ENCODE peak calls at places on chromosomes 4 and X, in nine cellular contexts. One of them, this sample, is unnamed.

GRCh38 chrX:153633048-153633447 is 14.0 kb upstream of the DUSP9 start:
- DNase-seq in NB4: no peak
- DNase-seq in GM23248: no peak
- DNase-seq in neural progenitor cell: no peak
- DNase-seq in neuronal stem cell: no peak
- DNase-seq in AG10803: no peak
- DNase-seq in heart right ventricle: no peak
- DNase-seq in uterus: no peak
- DNase-seq in Peyer's patch: no peak
- DNase-seq in this sample: peak; percentile 53

GRCh38 chr4:17544831-17545234 is 29.9 kb downstream of the CLRN2 start:
- DNase-seq in NB4: no peak
- DNase-seq in GM23248: no peak
- DNase-seq in neural progenitor cell: no peak
- DNase-seq in neuronal stem cell: no peak
- DNase-seq in AG10803: no peak
- DNase-seq in heart right ventricle: no peak
- DNase-seq in uterus: no peak
- DNase-seq in Peyer's patch: no peak
- DNase-seq in this sample: no peak

GRCh38 chrX:18873189-18873791 is 110.6 kb downstream of the PHKA2 start:
- DNase-seq in NB4: no peak
- DNase-seq in GM23248: peak; percentile 80
- DNase-seq in neural progenitor cell: no peak
- DNase-seq in neuronal stem cell: no peak
- DNase-seq in AG10803: peak; percentile 56
- DNase-seq in heart right ventricle: no peak
- DNase-seq in uterus: peak; percentile 66
- DNase-seq in Peyer's patch: no peak
- DNase-seq in this sample: no peak

GRCh38 chr4:138749303-138749702 is 266.3 kb upstream of the NOCT start:
- DNase-seq in NB4: no peak
- DNase-seq in GM23248: peak; percentile 86
- DNase-seq in neural progenitor cell: no peak
- DNase-seq in neuronal stem cell: no peak
- DNase-seq in AG10803: peak; percentile 56
- DNase-seq in heart right ventricle: peak; percentile 8
- DNase-seq in uterus: no peak
- DNase-seq in Peyer's patch: no peak
- DNase-seq in this sample: no peak

GRCh38 chr4:105970371-105970770 is 75.1 kb downstream of the NPNT start:
- DNase-seq in NB4: no peak
- DNase-seq in GM23248: no peak
- DNase-seq in neural progenitor cell: no peak
- DNase-seq in neuronal stem cell: no peak
- DNase-seq in AG10803: peak; percentile 29
- DNase-seq in heart right ventricle: no peak
- DNase-seq in uterus: no peak
- DNase-seq in Peyer's patch: no peak
- DNase-seq in this sample: no peak

GRCh38 chrX:109966246-109966645 is 36.7 kb upstream of the TMEM164 start:
- DNase-seq in NB4: no peak
- DNase-seq in GM23248: peak; percentile 30
- DNase-seq in neural progenitor cell: no peak
- DNase-seq in neuronal stem cell: no peak
- DNase-seq in AG10803: no peak
- DNase-seq in heart right ventricle: no peak
- DNase-seq in uterus: no peak
- DNase-seq in Peyer's patch: no peak
- DNase-seq in this sample: no peak

GRCh38 chr4:114226968-114227760 is 247.7 kb upstream of the ARSJ start:
- DNase-seq in NB4: no peak
- DNase-seq in GM23248: peak; percentile 25
- DNase-seq in neural progenitor cell: no peak
- DNase-seq in neuronal stem cell: no peak
- DNase-seq in AG10803: peak; percentile 5
- DNase-seq in heart right ventricle: no peak
- DNase-seq in uterus: no peak
- DNase-seq in Peyer's patch: no peak
- DNase-seq in this sample: no peak

GRCh38 chr4:105558277-105558676 is 5.9 kb downstream of the ARHGEF38 start:
- DNase-seq in NB4: peak; percentile 2
- DNase-seq in GM23248: no peak
- DNase-seq in neural progenitor cell: no peak
- DNase-seq in neuronal stem cell: no peak
- DNase-seq in AG10803: no peak
- DNase-seq in heart right ventricle: no peak
- DNase-seq in uterus: no peak
- DNase-seq in Peyer's patch: no peak
- DNase-seq in this sample: no peak

GRCh38 chr4:138981930-138982390 is 33.6 kb upstream of the NOCT start:
- DNase-seq in NB4: peak; percentile 69
- DNase-seq in GM23248: peak; percentile 71
- DNase-seq in neural progenitor cell: no peak
- DNase-seq in neuronal stem cell: no peak
- DNase-seq in AG10803: peak; percentile 63
- DNase-seq in heart right ventricle: peak; percentile 48
- DNase-seq in uterus: peak; percentile 27
- DNase-seq in Peyer's patch: no peak
- DNase-seq in this sample: no peak

GRCh38 chr4:110515676-110516075 is 39.7 kb downstream of the ENPEP start:
- DNase-seq in NB4: peak; percentile 4
- DNase-seq in GM23248: no peak
- DNase-seq in neural progenitor cell: no peak
- DNase-seq in neuronal stem cell: no peak
- DNase-seq in AG10803: no peak
- DNase-seq in heart right ventricle: no peak
- DNase-seq in uterus: no peak
- DNase-seq in Peyer's patch: no peak
- DNase-seq in this sample: no peak

GRCh38 chrX:108091878-108092291 is 307 bp downstream of the ATG4A start:
- DNase-seq in NB4: no peak
- DNase-seq in GM23248: peak; percentile 33
- DNase-seq in neural progenitor cell: no peak
- DNase-seq in neuronal stem cell: no peak
- DNase-seq in AG10803: no peak
- DNase-seq in heart right ventricle: no peak
- DNase-seq in uterus: no peak
- DNase-seq in Peyer's patch: no peak
- DNase-seq in this sample: no peak

GRCh38 chrX:136260801-136261200 is 9.6 kb upstream of the MAP7D3 start:
- DNase-seq in NB4: no peak
- DNase-seq in GM23248: peak; percentile 82
- DNase-seq in neural progenitor cell: no peak
- DNase-seq in neuronal stem cell: no peak
- DNase-seq in AG10803: peak; percentile 77
- DNase-seq in heart right ventricle: no peak
- DNase-seq in uterus: no peak
- DNase-seq in Peyer's patch: no peak
- DNase-seq in this sample: no peak

GRCh38 chrX:13826770-13827169 is 9.9 kb upstream of the GPM6B start:
- DNase-seq in NB4: no peak
- DNase-seq in GM23248: no peak
- DNase-seq in neural progenitor cell: no peak
- DNase-seq in neuronal stem cell: no peak
- DNase-seq in AG10803: no peak
- DNase-seq in heart right ventricle: no peak
- DNase-seq in uterus: no peak
- DNase-seq in Peyer's patch: no peak
- DNase-seq in this sample: no peak

GRCh38 chr4:181150173-181150572 is 1093.0 kb upstream of the TENM3 start:
- DNase-seq in NB4: no peak
- DNase-seq in GM23248: no peak
- DNase-seq in neural progenitor cell: no peak
- DNase-seq in neuronal stem cell: no peak
- DNase-seq in AG10803: no peak
- DNase-seq in heart right ventricle: no peak
- DNase-seq in uterus: no peak
- DNase-seq in Peyer's patch: no peak
- DNase-seq in this sample: no peak

GRCh38 chr4:186957952-186958555 is 234.4 kb upstream of the FAT1 start:
- DNase-seq in NB4: no peak
- DNase-seq in GM23248: no peak
- DNase-seq in neural progenitor cell: peak; percentile 37
- DNase-seq in neuronal stem cell: no peak
- DNase-seq in AG10803: peak; percentile 30
- DNase-seq in heart right ventricle: no peak
- DNase-seq in uterus: no peak
- DNase-seq in Peyer's patch: no peak
- DNase-seq in this sample: no peak

GRCh38 chr4:113957961-113958360 is 21.5 kb downstream of the ARSJ start:
- DNase-seq in NB4: no peak
- DNase-seq in GM23248: no peak
- DNase-seq in neural progenitor cell: no peak
- DNase-seq in neuronal stem cell: no peak
- DNase-seq in AG10803: peak; percentile 67
- DNase-seq in heart right ventricle: no peak
- DNase-seq in uterus: no peak
- DNase-seq in Peyer's patch: no peak
- DNase-seq in this sample: no peak

GRCh38 chrX:97330150-97330549 is 446.4 kb downstream of the RPA4 start:
- DNase-seq in NB4: no peak
- DNase-seq in GM23248: no peak
- DNase-seq in neural progenitor cell: no peak
- DNase-seq in neuronal stem cell: no peak
- DNase-seq in AG10803: no peak
- DNase-seq in heart right ventricle: no peak
- DNase-seq in uterus: no peak
- DNase-seq in Peyer's patch: no peak
- DNase-seq in this sample: no peak

GRCh38 chr4:147157860-147158701 is 212.4 kb upstream of the TTC29 start:
- DNase-seq in NB4: no peak
- DNase-seq in GM23248: peak; percentile 40
- DNase-seq in neural progenitor cell: peak; percentile 78
- DNase-seq in neuronal stem cell: peak; percentile 49
- DNase-seq in AG10803: peak; percentile 12
- DNase-seq in heart right ventricle: peak; percentile 21
- DNase-seq in uterus: peak; percentile 28
- DNase-seq in Peyer's patch: no peak
- DNase-seq in this sample: peak; percentile 74

GRCh38 chrX:22383988-22384387 is 111.3 kb downstream of the CBLL2 start:
- DNase-seq in NB4: no peak
- DNase-seq in GM23248: no peak
- DNase-seq in neural progenitor cell: no peak
- DNase-seq in neuronal stem cell: no peak
- DNase-seq in AG10803: no peak
- DNase-seq in heart right ventricle: no peak
- DNase-seq in uterus: no peak
- DNase-seq in Peyer's patch: no peak
- DNase-seq in this sample: no peak

GRCh38 chrX:49773993-49774392 is 55.1 kb upstream of the PAGE4 start:
- DNase-seq in NB4: no peak
- DNase-seq in GM23248: no peak
- DNase-seq in neural progenitor cell: no peak
- DNase-seq in neuronal stem cell: no peak
- DNase-seq in AG10803: no peak
- DNase-seq in heart right ventricle: no peak
- DNase-seq in uterus: no peak
- DNase-seq in Peyer's patch: no peak
- DNase-seq in this sample: no peak

DNA sequence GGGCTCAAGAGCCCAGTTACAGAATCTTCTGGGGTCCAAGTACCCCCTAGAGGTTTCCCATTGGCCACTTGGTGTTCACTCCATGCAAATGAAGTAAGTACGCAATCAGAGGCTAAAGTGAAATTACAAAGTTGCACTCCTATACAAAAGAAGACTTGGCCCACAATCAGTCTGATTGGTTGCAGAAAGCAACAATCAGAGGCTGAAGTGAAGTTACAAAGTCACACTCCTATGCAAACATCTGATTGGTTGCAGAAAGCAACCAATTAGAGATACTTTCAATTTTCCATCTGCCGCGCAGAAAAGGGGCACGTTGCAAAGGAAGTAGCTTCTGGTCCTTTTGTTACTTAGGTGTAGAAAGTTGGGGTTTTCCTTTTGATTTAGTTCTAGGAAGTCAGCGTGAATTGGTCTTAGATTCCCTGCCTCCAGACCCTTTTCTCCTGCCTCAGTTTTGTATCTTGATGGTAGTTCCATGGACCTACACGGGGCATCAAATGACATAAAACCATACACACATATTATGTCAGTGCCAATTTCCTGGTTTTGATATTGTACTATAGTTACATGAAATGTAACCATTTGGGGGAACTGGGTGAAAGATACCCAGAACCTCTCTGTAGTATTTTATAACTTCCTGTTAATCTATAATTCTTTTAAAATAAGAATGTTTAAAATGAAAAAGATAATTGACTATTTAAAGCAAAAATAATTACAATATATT is 12.4 kb upstream of the PIN4 start:
- DNase-seq in NB4: peak; percentile 2
- DNase-seq in GM23248: peak; percentile 8
- DNase-seq in neural progenitor cell: no peak
- DNase-seq in neuronal stem cell: no peak
- DNase-seq in AG10803: peak; percentile 38
- DNase-seq in heart right ventricle: peak; percentile 8
- DNase-seq in uterus: no peak
- DNase-seq in Peyer's patch: no peak
- DNase-seq in this sample: no peak
- H3K4me3 ChIP-seq in NB4: no peak overlapping the region
- H3K4me3 ChIP-seq in GM23248: peak overlapping the region; percentile 51
- H3K4me3 ChIP-seq in neural progenitor cell: no peak overlapping the region
- H3K4me3 ChIP-seq in neuronal stem cell: no peak overlapping the region
- H3K4me3 ChIP-seq in AG10803: peak overlapping the region; percentile 24
- H3K4me3 ChIP-seq in heart right ventricle: no peak overlapping the region
- H3K4me3 ChIP-seq in uterus: no peak overlapping the region
- H3K4me3 ChIP-seq in Peyer's patch: peak overlapping the region; percentile 8
- H3K4me3 ChIP-seq in this sample: no peak overlapping the region

GRCh38 chr4:3074078-3074845 is at the start of the genes HTT and HTT-AS:
- DNase-seq in NB4: peak; percentile 97
- DNase-seq in GM23248: peak; percentile 97
- DNase-seq in neural progenitor cell: peak; percentile 97
- DNase-seq in neuronal stem cell: peak; percentile 97
- DNase-seq in AG10803: peak; percentile 93
- DNase-seq in heart right ventricle: peak; percentile 97
- DNase-seq in uterus: peak; percentile 96
- DNase-seq in Peyer's patch: peak; percentile 99
- DNase-seq in this sample: peak; percentile 99
- H3K4me3 ChIP-seq in NB4: peak within 1 kb of the TSS; percentile 82
- H3K4me3 ChIP-seq in GM23248: peak within 1 kb of the TSS; percentile 100
- H3K4me3 ChIP-seq in neural progenitor cell: peak within 1 kb of the TSS; percentile 95
- H3K4me3 ChIP-seq in neuronal stem cell: peak within 1 kb of the TSS; percentile 100
- H3K4me3 ChIP-seq in AG10803: peak within 1 kb of the TSS; percentile 94
- H3K4me3 ChIP-seq in heart right ventricle: peak within 1 kb of the TSS; percentile 85
- H3K4me3 ChIP-seq in uterus: peak within 1 kb of the TSS; percentile 73
- H3K4me3 ChIP-seq in Peyer's patch: peak within 1 kb of the TSS; percentile 95
- H3K4me3 ChIP-seq in this sample: peak within 1 kb of the TSS; percentile 84

GRCh38 chr4:53781614-53782467 is 190.6 kb upstream of the LNX1 start:
- DNase-seq in NB4: no peak
- DNase-seq in GM23248: no peak
- DNase-seq in neural progenitor cell: no peak
- DNase-seq in neuronal stem cell: no peak
- DNase-seq in AG10803: no peak
- DNase-seq in heart right ventricle: no peak
- DNase-seq in uterus: no peak
- DNase-seq in Peyer's patch: no peak
- DNase-seq in this sample: no peak
- H3K4me3 ChIP-seq in NB4: no peak overlapping the region
- H3K4me3 ChIP-seq in GM23248: no peak overlapping the region
- H3K4me3 ChIP-seq in neural progenitor cell: no peak overlapping the region
- H3K4me3 ChIP-seq in neuronal stem cell: no peak overlapping the region
- H3K4me3 ChIP-seq in AG10803: no peak overlapping the region
- H3K4me3 ChIP-seq in heart right ventricle: no peak overlapping the region
- H3K4me3 ChIP-seq in uterus: no peak overlapping the region
- H3K4me3 ChIP-seq in Peyer's patch: no peak overlapping the region
- H3K4me3 ChIP-seq in this sample: no peak overlapping the region

GRCh38 chr4:185771696-185772390 is 40.2 kb downstream of the SORBS2 start:
- DNase-seq in NB4: no peak
- DNase-seq in GM23248: peak; percentile 45
- DNase-seq in neural progenitor cell: no peak
- DNase-seq in neuronal stem cell: no peak
- DNase-seq in AG10803: peak; percentile 47
- DNase-seq in heart right ventricle: no peak
- DNase-seq in uterus: no peak
- DNase-seq in Peyer's patch: no peak
- DNase-seq in this sample: no peak
- H3K4me3 ChIP-seq in NB4: no peak overlapping the region
- H3K4me3 ChIP-seq in GM23248: no peak overlapping the region
- H3K4me3 ChIP-seq in neural progenitor cell: no peak overlapping the region
- H3K4me3 ChIP-seq in neuronal stem cell: no peak overlapping the region
- H3K4me3 ChIP-seq in AG10803: no peak overlapping the region
- H3K4me3 ChIP-seq in heart right ventricle: peak overlapping the region; percentile 46
- H3K4me3 ChIP-seq in uterus: no peak overlapping the region
- H3K4me3 ChIP-seq in Peyer's patch: no peak overlapping the region
- H3K4me3 ChIP-seq in this sample: peak overlapping the region; percentile 50

This sample was measured in kidney.